ENCODE peak calls at places on chromosomes 4 and X, in nine cellular contexts. T is Karpas-422, G is left ventricle myocardium inferior, S is NCI-H226, I is astrocyte of the spinal cord, V is HEK293T, K is fibroblast of mammary gland, D is cerebellum, L is neuronal stem cell. F is an unnamed sample.

GRCh38 chr4:113499696-113500095 is 261.8 kb downstream of the CAMK2D start:
- DNase-seq in T (no peak), G (no peak), K (peak; percentile 84), S (peak; percentile 56), I (peak; percentile 79), D (no peak), V (no peak), L (no peak), F (no peak)

GRCh38 chr4:182862166-182862875 is 54.9 kb downstream of the DCTD start:
- DNase-seq in G (no peak), K (no peak), D (peak; percentile 57), I (no peak), T (no peak), V (no peak), S (no peak), L (no peak), F (no peak)

GRCh38 chr4:4711902-4712301 is 147.6 kb upstream of the MSX1 start:
- DNase-seq in K (no peak), I (no peak), D (no peak), L (no peak), V (no peak), S (no peak), G (no peak), T (no peak), F (no peak)

GRCh38 chr4:67291639-67292038 is 253.7 kb downstream of the CENPC start:
- DNase-seq in V (no peak), D (no peak), G (no peak), K (no peak), T (no peak), I (no peak), L (no peak), S (peak; percentile 13), F (no peak)

GRCh38 chr4:152697284-152698011 is 17.7 kb upstream of the TMEM154 start:
- DNase-seq in T (no peak), S (no peak), D (no peak), G (no peak), I (no peak), L (no peak), V (no peak), K (no peak), F (no peak)

GRCh38 chr4:104763554-104764210 is 269.0 kb upstream of the CXXC4 start:
- DNase-seq in G (no peak), T (no peak), D (no peak), V (no peak), S (no peak), L (no peak), K (no peak), I (no peak), F (no peak)

GRCh38 chrX:134364711-134365110 is 95.3 kb upstream of the HPRT1 start:
- DNase-seq in L (no peak), K (peak; percentile 3), T (no peak), V (no peak), G (no peak), S (peak; percentile 53), D (no peak), I (no peak), F (no peak)

GRCh38 chr4:25144870-25145481 is 15.3 kb downstream of the SEPSECS start:
- DNase-seq in D (peak; percentile 56), I (peak; percentile 43), T (peak; percentile 74), V (peak; percentile 8), K (peak; percentile 53), L (no peak), S (no peak), G (no peak), F (peak; percentile 17)

GRCh38 chr4:100590308-100590707 is 72.5 kb upstream of the EMCN start:
- DNase-seq in T (no peak), D (no peak), S (no peak), K (no peak), L (no peak), I (no peak), V (no peak), G (no peak), F (no peak)

GRCh38 chr4:173529505-173530325 is at the start of gene HAND2:
- DNase-seq in I (no peak), T (no peak), V (peak; percentile 76), G (peak; percentile 84), K (peak; percentile 90), L (peak; percentile 59), D (peak; percentile 36), S (peak; percentile 54), F (no peak)

GRCh38 chr4:156378053-156378665 is 424.5 kb upstream of the CTSO start:
- DNase-seq in G (no peak), I (peak; percentile 27), S (peak; percentile 26), L (peak; percentile 11), T (peak; percentile 81), D (no peak), V (peak; percentile 50), K (peak; percentile 59), F (peak; percentile 6)

F was measured in NCI-H460.